ENCODE peak calls at places on chromosome 2, in four cellular contexts. X is suprapubic skin, Y is breast epithelium, A is spleen. K is an unnamed sample.

GRCh38 chr2:23301151-23301550 is 83.8 kb upstream of the KLHL29 start:
- DNase-seq in Y (no peak), X (no peak), A (no peak), K (no peak)

GRCh38 chr2:16653083-16653375 is 12.6 kb downstream of the CYRIA start:
- DNase-seq in A (no peak), X (no peak), Y (no peak), K (no peak)

GRCh38 chr2:175366814-175367213 is 185.3 kb upstream of the ATP5MC3 start:
- DNase-seq in Y (peak), A (no peak), X (no peak), K (peak)

GRCh38 chr2:228655341-228655740 is 473.9 kb upstream of the SPHKAP start:
- DNase-seq in X (no peak), A (no peak), Y (no peak), K (no peak)

GRCh38 chr2:178796079-178796677 is 11.0 kb downstream of the TTN start:
- DNase-seq in X (no peak), Y (no peak), A (no peak), K (no peak)

GRCh38 chr2:158723921-158724802 is 71.0 kb upstream of the DAPL1 start:
- DNase-seq in A (no peak), Y (peak), X (no peak), K (peak)

GRCh38 chr2:241878007-241878970 is 8.8 kb downstream of the RTP5 start:
- DNase-seq in A (peak), X (no peak), Y (no peak), K (peak)

GRCh38 chr2:160715428-160715827 is 221.8 kb upstream of the RBMS1 start:
- DNase-seq in X (no peak), Y (no peak), A (no peak), K (no peak)

GRCh38 chr2:220783651-220784050 is 788.5 kb downstream of the EPHA4 start:
- DNase-seq in X (no peak), Y (no peak), A (no peak), K (no peak)

GRCh38 chr2:197852127-197852526 is 47.7 kb downstream of the PLCL1 start:
- DNase-seq in X (no peak), Y (no peak), A (no peak), K (no peak)

GRCh38 chr2:220341014-220341413 is 713.6 kb downstream of the SLC4A3 start:
- DNase-seq in X (no peak), Y (no peak), A (no peak), K (no peak)

GRCh38 chr2:8456149-8457091 is 225.4 kb upstream of the ID2 start:
- DNase-seq in Y (no peak), X (no peak), A (no peak), K (no peak)

GRCh38 chr2:218952160-218952559 is 7.3 kb upstream of the CDK5R2 start:
- DNase-seq in Y (no peak), X (no peak), A (no peak), K (no peak)

GRCh38 chr2:16077601-16078000 is 137.3 kb downstream of the MYCN start:
- DNase-seq in Y (no peak), X (no peak), A (no peak), K (no peak)

GRCh38 chr2:70089220-70089945 is 2.1 kb downstream of the PCBP1 start:
- DNase-seq in X (no peak), Y (peak), A (no peak), K (no peak)
- TF ChIP-seq POLR2AphosphoS5 in X (no peak), Y (no peak), A (peak), K (peak)

DNA sequence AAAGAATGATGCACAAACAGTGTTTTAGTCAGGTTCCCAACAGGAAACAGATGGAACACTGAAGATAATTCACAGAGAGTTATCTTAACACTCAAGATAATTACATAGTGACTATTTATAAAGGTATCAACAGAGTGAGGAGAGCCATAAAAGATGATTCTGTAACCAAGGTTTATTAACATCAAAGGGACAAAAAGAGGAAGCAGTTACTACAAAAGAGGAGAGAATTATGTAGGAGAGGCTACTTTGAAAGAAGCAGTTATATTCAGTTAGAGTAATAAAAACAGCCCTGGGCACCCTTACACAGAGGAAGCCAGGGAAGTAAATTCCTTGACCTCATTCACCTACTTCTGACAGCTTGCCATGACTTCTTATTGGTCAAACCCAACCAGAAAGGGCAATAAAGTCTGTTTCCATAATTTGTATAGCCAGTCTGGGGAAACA is 326.5 kb upstream of the SLC39A10 start:
- DNase-seq in A (no peak), Y (no peak), X (no peak), K (no peak)
- TF ChIP-seq POLR2AphosphoS5 in A (no peak), Y (no peak), X (no peak), K (no peak)

GRCh38 chr2:31008571-31009114 is 129.6 kb downstream of the GALNT14 start:
- DNase-seq in A (no peak), Y (no peak), X (no peak), K (no peak)
- TF ChIP-seq POLR2AphosphoS5 in A (no peak), Y (no peak), X (no peak), K (no peak)

DNA sequence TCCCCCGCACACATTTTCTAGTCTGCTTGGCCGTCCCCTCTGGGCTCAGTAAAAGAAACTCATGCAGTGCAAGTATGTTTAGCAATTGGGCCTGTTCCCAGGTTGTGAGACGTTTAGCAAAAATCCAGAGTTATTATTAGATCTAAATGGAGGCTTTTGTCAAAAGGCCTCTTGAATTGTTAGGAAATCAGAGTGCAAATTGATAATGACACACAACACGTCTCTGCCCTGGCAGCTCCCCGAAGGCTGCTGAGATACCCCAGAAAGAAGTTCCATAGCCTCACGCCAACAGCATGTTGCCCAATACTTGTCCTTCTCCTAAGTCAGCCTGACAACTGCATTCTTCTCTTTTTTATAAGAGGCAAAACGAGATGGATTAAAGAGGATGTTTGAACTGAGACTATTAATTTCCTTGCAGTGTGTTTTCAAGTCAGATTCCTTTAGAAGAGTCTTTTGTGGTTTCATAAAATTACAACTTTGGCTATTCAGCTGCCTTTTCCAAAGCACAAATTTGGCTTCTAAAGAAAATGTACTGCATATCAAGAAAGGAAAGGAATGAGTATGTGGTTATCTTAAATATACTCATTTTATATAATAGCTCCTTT is 202.2 kb downstream of the TRIB2 start:
- DNase-seq in A (no peak), X (peak), Y (peak), K (peak)
- TF ChIP-seq POLR2AphosphoS5 in A (peak), X (no peak), Y (peak), K (peak)

GRCh38 chr2:144441711-144442141 is 78.2 kb downstream of the ZEB2 start:
- DNase-seq in Y (no peak), A (no peak), X (no peak), K (no peak)
- TF ChIP-seq POLR2AphosphoS5 in Y (no peak), A (no peak), X (no peak), K (no peak)

DNA sequence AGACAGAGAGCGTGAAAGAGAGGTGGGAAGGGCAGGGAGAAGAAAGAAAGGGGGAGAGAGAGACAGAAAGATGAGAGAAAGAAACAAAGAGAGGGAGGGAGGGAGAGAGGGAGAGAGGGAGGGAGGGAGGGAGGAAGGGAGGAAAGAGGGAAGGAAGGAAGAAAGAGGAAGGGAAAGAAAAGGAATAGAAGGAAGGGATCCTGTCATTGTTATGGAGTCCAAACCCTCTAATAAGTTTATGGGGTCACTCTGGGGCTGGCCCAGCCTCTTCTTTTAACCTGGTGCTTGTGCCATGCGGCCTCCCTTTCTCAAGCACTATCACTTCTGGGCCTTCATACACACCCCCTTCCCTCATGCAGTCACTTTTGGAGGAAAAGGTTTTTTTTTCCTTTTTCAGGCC is 58.5 kb downstream of the FAM161A start:
- DNase-seq in A (no peak), X (no peak), Y (no peak), K (no peak)
- TF ChIP-seq POLR2AphosphoS5 in A (no peak), X (no peak), Y (no peak), K (no peak)

K was measured in prostate gland.